ENCODE peak calls at places on chromosomes 13 and 19, in seven cellular contexts. U, C, Q, V, I, W and A are unnamed samples.

GRCh38 chr13:114077938-114078335 is 54.5 kb downstream of the RASA3 start:
- DNase-seq in C (no peak), V (no peak), U (peak; percentile 49), W (no peak), Q (peak; percentile 74), I (no peak), A (peak; percentile 79)

GRCh38 chr19:4071610-4072009 is 4.9 kb upstream of the ZBTB7A start:
- DNase-seq in U (no peak), Q (no peak), C (no peak), V (no peak), W (no peak), I (no peak), A (no peak)

GRCh38 chr13:99371956-99372355 is 64.8 kb upstream of the GPR183 start:
- DNase-seq in I (no peak), Q (no peak), V (no peak), W (no peak), C (no peak), U (peak; percentile 59), A (no peak)

GRCh38 chr19:43496960-43497359 is 7.6 kb downstream of the PHLDB3 start:
- DNase-seq in W (no peak), Q (no peak), U (no peak), I (no peak), V (no peak), C (no peak), A (no peak)

GRCh38 chr13:78881746-78882145 is 222.8 kb upstream of the OBI1 start:
- DNase-seq in Q (no peak), V (no peak), I (no peak), W (no peak), C (no peak), U (no peak), A (no peak)

GRCh38 chr13:95317037-95317989 is 16.1 kb upstream of the ABCC4 start:
- DNase-seq in I (no peak), Q (peak; percentile 86), U (peak; percentile 66), W (no peak), V (no peak), C (no peak), A (peak; percentile 25)

GRCh38 chr13:85197431-85197830 is 601.8 kb downstream of the SLITRK6 start:
- DNase-seq in I (no peak), W (no peak), V (no peak), U (no peak), C (no peak), Q (peak; percentile 36), A (no peak)

GRCh38 chr13:75636339-75637095 is 387 bp downstream of the LMO7 start:
- DNase-seq in Q (peak; percentile 18), I (peak; percentile 25), C (no peak), V (peak; percentile 42), W (peak; percentile 32), U (peak; percentile 85), A (no peak)

GRCh38 chr19:3575260-3575741 is 2.6 kb downstream of the HMG20B start:
- DNase-seq in U (no peak), V (no peak), Q (no peak), W (no peak), C (no peak), I (no peak), A (no peak)

GRCh38 chr19:10105241-10106099 is 692 bp upstream of the PPAN start:
- DNase-seq in V (no peak), C (no peak), I (no peak), U (no peak), Q (no peak), W (no peak), A (no peak)

GRCh38 chr19:51164215-51164614 is 22.1 kb downstream of the SIGLEC7 start:
- DNase-seq in W (no peak), U (no peak), C (no peak), V (no peak), Q (no peak), I (no peak), A (no peak)

GRCh38 chr13:74586839-74587238 is 452.6 kb upstream of the KLF12 start:
- DNase-seq in Q (no peak), W (no peak), I (no peak), C (no peak), V (no peak), U (no peak), A (peak; percentile 43)

GRCh38 chr19:54426291-54426918 is 11.1 kb downstream of the TTYH1 start:
- DNase-seq in U (peak; percentile 49), I (no peak), V (peak; percentile 74), W (no peak), Q (no peak), C (no peak), A (no peak)

GRCh38 chr13:40787062-40787461 is 2.3 kb upstream of the SLC25A15 start:
- DNase-seq in Q (no peak), V (no peak), U (no peak), C (no peak), W (no peak), I (no peak), A (peak; percentile 68)

GRCh38 chr13:26500618-26501320 is 56.7 kb upstream of the WASF3 start:
- DNase-seq in U (no peak), I (no peak), C (no peak), W (no peak), V (no peak), Q (no peak), A (no peak)

GRCh38 chr13:26499209-26499601 is 58.3 kb upstream of the WASF3 start:
- DNase-seq in W (no peak), V (peak; percentile 46), C (no peak), U (no peak), Q (no peak), I (no peak), A (no peak)

GRCh38 chr13:26508885-26509284 is 48.6 kb upstream of the WASF3 start:
- DNase-seq in W (no peak), C (peak; percentile 65), U (peak; percentile 87), I (peak; percentile 90), V (peak; percentile 40), Q (peak; percentile 95), A (peak; percentile 41)

GRCh38 chr13:26502826-26503225 is 54.7 kb upstream of the WASF3 start:
- DNase-seq in V (no peak), I (peak; percentile 44), C (no peak), W (no peak), Q (peak; percentile 80), U (no peak), A (peak; percentile 31)

DNA sequence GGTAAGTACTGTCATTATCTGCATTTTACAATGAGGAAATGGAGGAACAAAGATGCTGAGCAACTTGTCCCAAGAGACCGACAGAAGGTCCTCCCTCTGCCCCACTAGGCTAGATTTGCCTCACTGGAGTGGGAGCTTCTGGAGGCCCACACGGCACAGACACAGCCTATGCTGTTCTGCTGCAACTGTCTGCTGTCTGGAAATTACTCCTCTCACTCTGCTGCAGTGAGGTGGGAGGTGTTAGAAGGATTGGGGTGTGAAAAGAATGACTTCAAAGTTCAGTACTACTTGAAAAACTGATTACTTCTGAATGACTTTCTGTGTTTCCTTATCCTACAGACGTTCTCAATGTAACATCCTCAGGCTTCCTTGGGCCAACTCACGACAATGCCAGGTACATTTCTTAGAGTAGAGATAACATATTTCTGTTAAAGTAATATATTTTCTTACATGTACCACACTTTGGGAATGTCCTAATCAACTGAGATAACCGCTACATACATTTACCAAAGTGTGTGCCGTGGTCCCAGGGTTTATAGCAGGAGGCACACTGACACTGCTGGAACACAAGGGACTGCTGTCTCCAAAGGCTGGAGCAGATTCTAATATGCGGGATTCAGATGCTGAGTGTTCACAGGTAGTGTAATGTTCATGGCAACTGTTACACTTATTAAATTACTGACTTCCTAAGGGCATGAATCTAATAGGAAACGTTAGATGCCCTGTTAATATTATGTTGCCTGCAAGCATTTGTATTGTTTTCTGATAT is 53.5 kb upstream of the WASF3 start:
- DNase-seq in I (no peak), Q (no peak), U (no peak), V (no peak), W (no peak), C (no peak), A (no peak)
- H3K4me3 ChIP-seq in I (no peak overlapping the region), Q (no peak overlapping the region), U (no peak overlapping the region), V (no peak overlapping the region), W (no peak overlapping the region), C (no peak overlapping the region), A (no peak overlapping the region)

GRCh38 chr13:110323986-110324749 is 17.1 kb downstream of the COL4A2 start:
- DNase-seq in U (no peak), W (no peak), Q (no peak), C (no peak), V (no peak), I (no peak), A (no peak)
- H3K27ac ChIP-seq in U (no peak overlapping the region), W (no peak overlapping the region), Q (peak overlapping the region; percentile 11), C (no peak overlapping the region), V (no peak overlapping the region), I (no peak overlapping the region), A (peak overlapping the region; percentile 79)

GRCh38 chr19:34999498-35000337 is at the start of gene GRAMD1A:
- DNase-seq in I (peak; percentile 88), U (peak; percentile 97), C (peak; percentile 87), W (peak; percentile 82), Q (peak; percentile 94), V (peak; percentile 61), A (peak; percentile 74)
- H3K4me1 ChIP-seq in I (peaks cover 15% of the 10 kb centered on the region), U (peaks cover 6% of the 10 kb centered on the region), C (no peaks in the 10 kb centered on the region), W (peaks cover 18% of the 10 kb centered on the region), Q (peaks cover 11% of the 10 kb centered on the region), V (peaks cover 32% of the 10 kb centered on the region), A (peaks cover 16% of the 10 kb centered on the region)

GRCh38 chr19:49534632-49535385 is 7.0 kb downstream of the RCN3 start:
- DNase-seq in V (no peak), U (no peak), C (no peak), Q (no peak), W (no peak), I (no peak), A (no peak)
- H3K4me3 ChIP-seq in V (peak overlapping the region; percentile 87), U (no peak overlapping the region), C (no peak overlapping the region), Q (peak overlapping the region; percentile 36), W (no peak overlapping the region), I (peak overlapping the region; percentile 72), A (no peak overlapping the region)

DNA sequence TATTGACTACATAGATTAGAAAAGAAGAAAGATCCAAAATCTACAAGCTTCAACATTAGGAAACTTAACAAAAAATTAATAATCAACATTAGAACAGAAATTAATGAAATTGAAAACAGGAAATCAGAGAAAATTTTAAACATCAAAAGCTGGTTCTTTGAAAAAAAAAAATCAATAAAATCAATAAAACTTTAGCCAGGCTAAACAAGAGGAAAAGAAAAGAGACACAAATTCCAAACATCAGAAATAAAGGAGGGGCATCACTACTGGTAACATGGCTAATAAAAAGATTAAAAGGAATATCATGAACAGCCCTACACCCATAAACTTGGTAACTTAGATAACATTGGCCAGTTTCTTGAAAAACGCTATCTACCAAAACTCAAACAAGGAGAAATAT is 110.2 kb downstream of the ATP11A start:
- DNase-seq in C (no peak), I (no peak), W (no peak), U (no peak), Q (no peak), V (no peak), A (no peak)
- H3K27ac ChIP-seq in C (no peak overlapping the region), I (no peak overlapping the region), W (no peak overlapping the region), U (no peak overlapping the region), Q (no peak overlapping the region), V (peak overlapping the region; percentile 68), A (no peak overlapping the region)

GRCh38 chr19:6611441-6611852 is 20.5 kb upstream of the CD70 start:
- DNase-seq in W (no peak), V (no peak), I (no peak), C (no peak), Q (peak; percentile 22), U (no peak), A (no peak)
- H3K4me1 ChIP-seq in W (no peaks in the 10 kb centered on the region), V (peaks cover 13% of the 10 kb centered on the region), I (no peaks in the 10 kb centered on the region), C (no peaks in the 10 kb centered on the region), Q (no peaks in the 10 kb centered on the region), U (no peaks in the 10 kb centered on the region), A (peaks cover 15% of the 10 kb centered on the region)